ENCODE peak calls at places on chromosomes 11 and 22, in four cellular contexts. One of them, this sample, is unnamed.

GRCh38 chr22:37552560-37553163 is 7.6 kb upstream of the CDC42EP1 start:
- DNase-seq in neuronal stem cell: peak; percentile 72
- DNase-seq in mesenchymal stem cell: peak; percentile 70
- DNase-seq in H9: peak; percentile 75
- DNase-seq in this sample: peak; percentile 93

GRCh38 chr11:65884716-65885092 is 3.6 kb downstream of the FIBP start:
- DNase-seq in neuronal stem cell: peak; percentile 75
- DNase-seq in mesenchymal stem cell: peak; percentile 80
- DNase-seq in H9: peak; percentile 88
- DNase-seq in this sample: peak; percentile 90

GRCh38 chr22:35883028-35883620 is 145.5 kb downstream of the RBFOX2 start:
- DNase-seq in neuronal stem cell: no peak
- DNase-seq in mesenchymal stem cell: peak; percentile 64
- DNase-seq in H9: no peak
- DNase-seq in this sample: peak; percentile 32

GRCh38 chr11:126317681-126318641 is 14.1 kb downstream of the DCPS start:
- DNase-seq in neuronal stem cell: no peak
- DNase-seq in mesenchymal stem cell: peak; percentile 78
- DNase-seq in H9: no peak
- DNase-seq in this sample: no peak

GRCh38 chr11:2890466-2891241 is 5.1 kb upstream of the CDKN1C start:
- DNase-seq in neuronal stem cell: no peak
- DNase-seq in mesenchymal stem cell: no peak
- DNase-seq in H9: no peak
- DNase-seq in this sample: no peak

GRCh38 chr11:3232956-3233355 is 739 bp upstream of the MRGPRE start:
- DNase-seq in neuronal stem cell: no peak
- DNase-seq in mesenchymal stem cell: no peak
- DNase-seq in H9: no peak
- DNase-seq in this sample: no peak

GRCh38 chr11:66327171-66328035 is 8.8 kb downstream of the RIN1 start:
- DNase-seq in neuronal stem cell: no peak
- DNase-seq in mesenchymal stem cell: peak; percentile 84
- DNase-seq in H9: no peak
- DNase-seq in this sample: no peak

GRCh38 chr11:131579932-131580387 is 209.5 kb downstream of the NTM start:
- DNase-seq in neuronal stem cell: peak; percentile 37
- DNase-seq in mesenchymal stem cell: peak; percentile 3
- DNase-seq in H9: peak; percentile 76
- DNase-seq in this sample: peak; percentile 51

GRCh38 chr11:117697319-117697718 is 99.7 kb downstream of the DSCAML1 start:
- DNase-seq in neuronal stem cell: no peak
- DNase-seq in mesenchymal stem cell: no peak
- DNase-seq in H9: no peak
- DNase-seq in this sample: no peak

GRCh38 chr22:46561435-46561905 is 24.1 kb upstream of the CELSR1 start:
- DNase-seq in neuronal stem cell: no peak
- DNase-seq in mesenchymal stem cell: no peak
- DNase-seq in H9: peak; percentile 82
- DNase-seq in this sample: no peak

GRCh38 chr22:30286813-30287625 is 2.3 kb downstream of the CASTOR1 start:
- DNase-seq in neuronal stem cell: peak; percentile 62
- DNase-seq in mesenchymal stem cell: peak; percentile 55
- DNase-seq in H9: peak; percentile 88
- DNase-seq in this sample: peak; percentile 50

GRCh38 chr11:33083918-33084317 is 44.5 kb downstream of the TCP11L1 start:
- DNase-seq in neuronal stem cell: no peak
- DNase-seq in mesenchymal stem cell: no peak
- DNase-seq in H9: no peak
- DNase-seq in this sample: no peak

GRCh38 chr11:126917531-126918204 is 82.9 kb downstream of the KIRREL3 start:
- DNase-seq in neuronal stem cell: no peak
- DNase-seq in mesenchymal stem cell: peak; percentile 89
- DNase-seq in H9: peak; percentile 16
- DNase-seq in this sample: peak; percentile 96

GRCh38 chr11:134118016-134118415 is 49.1 kb downstream of the JAM3 start:
- DNase-seq in neuronal stem cell: no peak
- DNase-seq in mesenchymal stem cell: no peak
- DNase-seq in H9: no peak
- DNase-seq in this sample: no peak

GRCh38 chr22:46072981-46073682 is 77.2 kb upstream of the PPARA start:
- DNase-seq in neuronal stem cell: no peak
- DNase-seq in mesenchymal stem cell: peak; percentile 7
- DNase-seq in H9: no peak
- DNase-seq in this sample: no peak

GRCh38 chr11:86802601-86803051 is 2.3 kb downstream of the PRSS23 start:
- DNase-seq in neuronal stem cell: no peak
- DNase-seq in mesenchymal stem cell: peak; percentile 75
- DNase-seq in H9: peak; percentile 61
- DNase-seq in this sample: peak; percentile 55

GRCh38 chr22:41915035-41915782 is at the start of gene SHISA8:
- DNase-seq in neuronal stem cell: no peak
- DNase-seq in mesenchymal stem cell: peak; percentile 54
- DNase-seq in H9: no peak
- DNase-seq in this sample: no peak

GRCh38 chr11:28393348-28393747 is 285.2 kb downstream of the METTL15 start:
- DNase-seq in neuronal stem cell: no peak
- DNase-seq in mesenchymal stem cell: no peak
- DNase-seq in H9: no peak
- DNase-seq in this sample: no peak

GRCh38 chr11:117995472-117995871 is 9.3 kb downstream of the IL10RA start:
- DNase-seq in neuronal stem cell: no peak
- DNase-seq in mesenchymal stem cell: no peak
- DNase-seq in H9: no peak
- DNase-seq in this sample: no peak

GRCh38 chr11:79592441-79593223 is 151.8 kb upstream of the TENM4 start:
- DNase-seq in neuronal stem cell: no peak
- DNase-seq in mesenchymal stem cell: no peak
- DNase-seq in H9: no peak
- DNase-seq in this sample: no peak

GRCh38 chr11:134025086-134025437 is 43.8 kb upstream of the JAM3 start:
- DNase-seq in neuronal stem cell: no peak
- DNase-seq in mesenchymal stem cell: no peak
- DNase-seq in H9: no peak
- DNase-seq in this sample: no peak

GRCh38 chr22:26592368-26593015 is 2.6 kb upstream of the TPST2 start:
- DNase-seq in neuronal stem cell: no peak
- DNase-seq in mesenchymal stem cell: no peak
- DNase-seq in H9: no peak
- DNase-seq in this sample: no peak

GRCh38 chr11:72298931-72299330 is 55.0 kb upstream of the PHOX2A start:
- DNase-seq in neuronal stem cell: no peak
- DNase-seq in mesenchymal stem cell: no peak
- DNase-seq in H9: no peak
- DNase-seq in this sample: no peak

GRCh38 chr11:96388891-96389603 is 665 bp downstream of the CCDC82 start:
- DNase-seq in neuronal stem cell: no peak
- DNase-seq in mesenchymal stem cell: peak; percentile 78
- DNase-seq in H9: no peak
- DNase-seq in this sample: peak; percentile 52

GRCh38 chr11:61494341-61495038 is 14.1 kb upstream of the LRRC10B start:
- DNase-seq in neuronal stem cell: no peak
- DNase-seq in mesenchymal stem cell: no peak
- DNase-seq in H9: no peak
- DNase-seq in this sample: no peak

GRCh38 chr11:98194611-98195010 is 826.1 kb upstream of the CNTN5 start:
- DNase-seq in neuronal stem cell: no peak
- DNase-seq in mesenchymal stem cell: no peak
- DNase-seq in H9: no peak
- DNase-seq in this sample: peak; percentile 38

GRCh38 chr11:65043881-65044501 is 3.0 kb downstream of the SAC3D1 start:
- DNase-seq in neuronal stem cell: no peak
- DNase-seq in mesenchymal stem cell: no peak
- DNase-seq in H9: no peak
- DNase-seq in this sample: peak; percentile 12

GRCh38 chr11:2673871-2674471 is 25.8 kb downstream of the KCNQ1OT1 start:
- DNase-seq in neuronal stem cell: no peak
- DNase-seq in mesenchymal stem cell: no peak
- DNase-seq in H9: peak; percentile 20
- DNase-seq in this sample: no peak

GRCh38 chr22:31719850-31720471 is 30.0 kb downstream of the PRR14L start:
- DNase-seq in neuronal stem cell: no peak
- DNase-seq in mesenchymal stem cell: no peak
- DNase-seq in H9: no peak
- DNase-seq in this sample: no peak

GRCh38 chr11:92979176-92979575 is 9.7 kb downstream of the MTNR1B start:
- DNase-seq in neuronal stem cell: no peak
- DNase-seq in mesenchymal stem cell: peak; percentile 15
- DNase-seq in H9: no peak
- DNase-seq in this sample: no peak

GRCh38 chr11:130180491-130180890 is 20.9 kb downstream of the ST14 start:
- DNase-seq in neuronal stem cell: no peak
- DNase-seq in mesenchymal stem cell: no peak
- DNase-seq in H9: no peak
- DNase-seq in this sample: peak; percentile 24

GRCh38 chr11:31817054-31817620 is 6.0 kb upstream of the PAX6 start:
- DNase-seq in neuronal stem cell: peak; percentile 61
- DNase-seq in mesenchymal stem cell: no peak
- DNase-seq in H9: no peak
- DNase-seq in this sample: no peak

GRCh38 chr11:899724-900123 is 10.9 kb downstream of the CHID1 start:
- DNase-seq in neuronal stem cell: no peak
- DNase-seq in mesenchymal stem cell: no peak
- DNase-seq in H9: no peak
- DNase-seq in this sample: no peak
- H2BK120ac ChIP-seq in neuronal stem cell: no peak overlapping the region
- H2BK120ac ChIP-seq in mesenchymal stem cell: no peak overlapping the region
- H2BK120ac ChIP-seq in H9: no peak overlapping the region
- H2BK120ac ChIP-seq in this sample: no peak overlapping the region

GRCh38 chr22:44703269-44703870 is 1.4 kb downstream of the PRR5 start:
- DNase-seq in neuronal stem cell: no peak
- DNase-seq in mesenchymal stem cell: no peak
- DNase-seq in H9: no peak
- DNase-seq in this sample: no peak

GRCh38 chr22:44701187-44701586 is 817 bp upstream of the PRR5 start:
- DNase-seq in neuronal stem cell: no peak
- DNase-seq in mesenchymal stem cell: no peak
- DNase-seq in H9: no peak
- DNase-seq in this sample: no peak

GRCh38 chr22:44700456-44700855 is 1.5 kb upstream of the PRR5 start:
- DNase-seq in neuronal stem cell: no peak
- DNase-seq in mesenchymal stem cell: peak; percentile 49
- DNase-seq in H9: no peak
- DNase-seq in this sample: no peak

GRCh38 chr22:44702479-44703219 is 645 bp downstream of the PRR5 start:
- DNase-seq in neuronal stem cell: peak; percentile 51
- DNase-seq in mesenchymal stem cell: peak; percentile 76
- DNase-seq in H9: peak; percentile 64
- DNase-seq in this sample: peak; percentile 30

DNA sequence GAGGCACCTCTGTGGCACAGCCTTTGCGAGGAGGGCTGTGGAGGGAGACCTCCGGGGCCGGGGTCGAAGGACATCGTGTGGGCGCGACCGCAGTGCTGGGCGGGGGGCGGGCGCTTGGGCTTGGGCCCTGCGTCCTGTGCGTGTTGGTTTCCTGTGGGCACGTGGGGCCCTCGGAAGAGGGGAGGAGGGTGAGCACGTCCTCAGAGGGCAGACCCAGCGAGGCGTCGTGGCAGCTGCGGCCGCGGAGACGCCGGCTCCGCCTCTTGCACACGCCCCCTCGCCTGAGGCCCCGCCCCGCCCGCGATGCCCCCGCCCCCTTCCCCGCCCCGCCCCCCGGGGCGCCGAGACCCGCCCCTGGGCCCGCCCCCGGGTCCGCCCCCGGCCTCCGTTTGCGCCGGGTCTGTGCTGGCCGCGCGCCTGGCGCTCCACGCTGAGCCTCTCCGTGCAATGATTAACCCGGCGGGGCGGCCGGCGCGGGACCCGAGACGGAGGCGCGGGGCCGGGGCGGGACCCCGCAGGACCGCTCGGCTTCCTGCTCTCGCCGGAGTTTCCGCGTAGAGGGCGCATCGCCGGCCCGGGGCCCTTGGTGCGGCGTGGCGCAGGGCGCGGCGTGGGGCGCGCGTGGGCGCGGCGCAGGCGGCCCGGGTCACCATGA is at the start of gene PRR5:
- DNase-seq in neuronal stem cell: peak; percentile 61
- DNase-seq in mesenchymal stem cell: peak; percentile 88
- DNase-seq in H9: peak; percentile 77
- DNase-seq in this sample: peak; percentile 58
- H4K91ac ChIP-seq in neuronal stem cell: no peak within 1 kb of the TSS
- H4K91ac ChIP-seq in mesenchymal stem cell: peak within 1 kb of the TSS; percentile 65
- H4K91ac ChIP-seq in H9: no peak within 1 kb of the TSS
- H4K91ac ChIP-seq in this sample: peak within 1 kb of the TSS; percentile 64

DNA sequence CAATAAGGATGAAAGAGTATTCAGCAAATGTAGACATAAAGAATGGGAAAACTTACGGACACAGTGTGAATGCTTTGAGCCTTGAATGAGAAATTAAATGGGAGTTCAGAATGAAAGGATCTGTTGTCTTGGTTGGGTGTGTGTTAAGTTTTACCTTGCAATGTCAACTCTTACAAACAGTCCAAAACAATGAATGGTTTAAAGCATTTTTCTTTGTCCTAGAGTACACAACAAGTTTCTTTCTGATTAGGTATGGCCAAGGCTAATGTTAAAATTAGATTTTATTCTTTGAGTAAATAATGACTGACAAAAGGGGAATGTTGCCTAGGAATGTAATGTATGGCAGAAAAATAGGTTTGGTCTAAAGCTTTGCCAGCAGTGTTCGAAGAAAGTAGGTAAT is 2.5 kb downstream of the PTS start:
- DNase-seq in neuronal stem cell: no peak
- DNase-seq in mesenchymal stem cell: no peak
- DNase-seq in H9: no peak
- DNase-seq in this sample: no peak
- H2BK120ac ChIP-seq in neuronal stem cell: no peak overlapping the region
- H2BK120ac ChIP-seq in mesenchymal stem cell: no peak overlapping the region
- H2BK120ac ChIP-seq in H9: no peak overlapping the region
- H2BK120ac ChIP-seq in this sample: no peak overlapping the region

DNA sequence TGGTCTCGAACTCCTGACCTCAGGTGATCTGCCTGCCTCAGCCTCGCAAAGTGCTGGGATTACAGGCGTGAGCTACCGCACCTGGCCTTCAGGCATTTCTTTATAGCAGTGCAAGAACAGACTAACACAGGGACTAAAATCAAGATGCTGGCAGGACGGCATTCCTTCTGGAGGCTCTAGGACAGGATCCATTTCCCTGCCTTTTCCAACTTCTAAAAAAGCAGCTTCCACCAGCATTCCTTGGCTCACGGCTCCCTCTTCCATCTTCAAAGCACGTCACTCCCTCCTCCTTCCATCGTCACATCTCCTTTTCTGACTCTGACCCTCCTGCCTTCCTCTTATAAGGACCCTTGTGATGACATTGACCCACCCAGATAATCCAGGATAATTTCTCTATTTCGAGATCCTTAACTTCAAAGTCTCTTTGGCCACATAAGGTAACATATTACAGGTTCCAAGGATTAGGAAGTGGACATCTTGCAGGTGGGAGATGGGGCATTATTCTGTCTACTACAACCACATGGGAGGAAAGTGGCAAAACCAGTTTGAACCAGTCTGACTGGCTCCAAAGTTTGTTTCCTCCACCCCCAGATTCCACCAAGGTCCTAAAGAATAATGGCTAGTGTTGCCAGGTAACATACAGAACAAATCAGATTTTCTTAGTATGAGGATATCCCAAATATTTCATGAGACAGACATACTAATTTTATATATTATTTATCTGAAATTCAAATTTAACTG is 172.5 kb downstream of the MN1 start:
- DNase-seq in neuronal stem cell: no peak
- DNase-seq in mesenchymal stem cell: no peak
- DNase-seq in H9: no peak
- DNase-seq in this sample: peak; percentile 77
- H4K91ac ChIP-seq in neuronal stem cell: no peak overlapping the region
- H4K91ac ChIP-seq in mesenchymal stem cell: no peak overlapping the region
- H4K91ac ChIP-seq in H9: no peak overlapping the region
- H4K91ac ChIP-seq in this sample: no peak overlapping the region